ENCODE peak calls at places on chromosomes 3 and 15, in six cellular contexts. Y, V, W, K, G and X are unnamed samples.
A peak's percentile ranks its signal among the peaks of the same experiment; 100 is the strongest.

GRCh38 chr3:25428003-25428861 is at the start of gene RARB:
- DNase-seq in K (no peak), Y (peak; percentile 84), W (peak; percentile 91), G (peak; percentile 72), V (peak; percentile 71), X (peak; percentile 73)

GRCh38 chr3:191740712-191741111 is 279.7 kb downstream of the PYDC2 start:
- DNase-seq in G (peak; percentile 18), Y (no peak), W (no peak), K (no peak), V (no peak), X (no peak)

GRCh38 chr15:96340611-96341464 is 10.3 kb downstream of the NR2F2 start:
- DNase-seq in G (peak; percentile 10), W (no peak), K (no peak), Y (peak; percentile 70), V (peak; percentile 59), X (peak; percentile 71)

GRCh38 chr3:139506792-139507191 is 30.5 kb upstream of the RBP2 start:
- DNase-seq in V (no peak), K (no peak), Y (no peak), G (no peak), W (no peak), X (no peak)

GRCh38 chr3:66261318-66261717 is 40.5 kb downstream of the SLC25A26 start:
- DNase-seq in Y (peak; percentile 47), K (no peak), V (no peak), W (no peak), G (peak; percentile 29), X (no peak)

GRCh38 chr15:43253431-43254403 is 13.0 kb downstream of the TGM5 start:
- DNase-seq in Y (no peak), G (peak; percentile 96), V (no peak), W (peak; percentile 6), K (no peak), X (peak; percentile 53)

GRCh38 chr3:175431396-175431795 is 572.3 kb downstream of the NAALADL2 start:
- DNase-seq in G (no peak), Y (no peak), K (no peak), V (no peak), W (peak; percentile 36), X (no peak)

GRCh38 chr15:74376226-74376625 is 8.8 kb upstream of the CYP11A1 start:
- DNase-seq in W (no peak), K (no peak), G (no peak), Y (no peak), V (no peak), X (no peak)

GRCh38 chr3:45011756-45012441 is 14.2 kb upstream of the CLEC3B start:
- DNase-seq in V (peak; percentile 85), Y (peak; percentile 89), K (no peak), G (peak; percentile 94), W (peak; percentile 89), X (peak; percentile 79)

GRCh38 chr3:41681479-41681878 is 280.4 kb downstream of the ULK4 start:
- DNase-seq in W (peak; percentile 95), V (no peak), Y (peak; percentile 85), K (no peak), G (peak; percentile 93), X (no peak)

GRCh38 chr3:37987315-37987697 is 3.3 kb upstream of the VILL start:
- DNase-seq in W (no peak), V (no peak), G (no peak), Y (no peak), K (no peak), X (no peak)

GRCh38 chr3:188821998-188822397 is 349.8 kb upstream of the TPRG1 start:
- DNase-seq in V (no peak), K (no peak), Y (no peak), G (no peak), W (no peak), X (no peak)

GRCh38 chr15:45573961-45574629 is 13.1 kb upstream of the BLOC1S6 start:
- DNase-seq in W (peak; percentile 20), G (peak; percentile 41), K (no peak), Y (no peak), V (no peak), X (no peak)

GRCh38 chr15:25368855-25369254 is 70.0 kb downstream of the UBE3A start:
- DNase-seq in Y (no peak), G (no peak), W (no peak), V (no peak), K (no peak), X (no peak)

GRCh38 chr3:122151480-122151879 is 32.0 kb upstream of the CASR start:
- DNase-seq in Y (no peak), W (no peak), K (no peak), V (no peak), G (no peak), X (no peak)

GRCh38 chr3:141870091-141870687 is 6.3 kb upstream of the ATP1B3 start:
- DNase-seq in V (no peak), G (no peak), Y (no peak), W (no peak), K (no peak), X (no peak)

GRCh38 chr3:45249391-45249790 is 23.3 kb upstream of the TMEM158 start:
- DNase-seq in G (no peak), K (no peak), Y (no peak), V (no peak), W (no peak), X (no peak)

GRCh38 chr15:39578851-39579486 is 1.9 kb upstream of the THBS1 start:
- DNase-seq in Y (no peak), W (no peak), G (peak; percentile 38), V (no peak), K (no peak), X (no peak)

GRCh38 chr3:139251529-139251928 is 92.3 kb upstream of the MRPS22 start:
- DNase-seq in W (peak; percentile 83), V (no peak), K (no peak), Y (no peak), G (no peak), X (no peak)

GRCh38 chr15:65942436-65942835 is 73.1 kb downstream of the RAB11A start:
- DNase-seq in K (no peak), G (peak; percentile 33), W (no peak), V (no peak), Y (no peak), X (no peak)

GRCh38 chr3:107543666-107544065 is 20.9 kb downstream of the BBX start:
- DNase-seq in K (no peak), G (peak; percentile 28), W (peak; percentile 37), V (no peak), Y (no peak), X (no peak)

GRCh38 chr15:90407871-90408317 is 19.9 kb downstream of the IQGAP1 start:
- DNase-seq in K (no peak), Y (no peak), W (peak; percentile 97), G (no peak), V (no peak), X (no peak)

GRCh38 chr3:170078620-170079281 is 41.0 kb downstream of the GPR160 start:
- DNase-seq in Y (no peak), K (no peak), V (no peak), G (no peak), W (no peak), X (no peak)

GRCh38 chr3:10758304-10759037 is 57.6 kb upstream of the SLC6A11 start:
- DNase-seq in G (peak; percentile 80), Y (peak; percentile 91), V (peak; percentile 46), K (peak; percentile 8), W (peak; percentile 63), X (peak; percentile 42)

GRCh38 chr15:90866161-90866715 is 2.1 kb upstream of the FURIN start:
- DNase-seq in W (no peak), K (no peak), Y (no peak), V (no peak), G (no peak), X (no peak)

GRCh38 chr15:37056168-37056893 is 44.0 kb downstream of the MEIS2 start:
- DNase-seq in K (no peak), V (peak; percentile 74), W (peak; percentile 22), Y (no peak), G (no peak), X (peak; percentile 78)

GRCh38 chr15:101055411-101055810 is 136.3 kb downstream of the LRRK1 start:
- DNase-seq in K (no peak), W (no peak), V (no peak), G (no peak), Y (no peak), X (no peak)